ENCODE peak calls at places on chromosomes 5 and 9, in seven cellular contexts. B is dermis blood vessel endothelial cell, O is NCI-H2081, P is GM19239, S is HS-27A, G is NT2/D1, W is kidney. V is an unnamed sample.

GRCh38 chr9:132591244-132591643 is 8.8 kb downstream of the BARHL1 start:
- DNase-seq in G (peak; percentile 70), P (no peak), O (no peak), W (no peak), S (no peak), B (no peak), V (no peak)

GRCh38 chr5:179373101-179373934 is 28.1 kb upstream of the ADAMTS2 start:
- DNase-seq in G (no peak), W (peak; percentile 33), B (no peak), O (no peak), S (no peak), P (no peak), V (no peak)

GRCh38 chr9:134391319-134392231 is 65.3 kb downstream of the RXRA start:
- DNase-seq in O (no peak), B (no peak), G (no peak), S (no peak), P (peak; percentile 68), W (no peak), V (peak; percentile 79)

GRCh38 chr5:142825378-142826089 is 55.4 kb downstream of the ARHGAP26 start:
- DNase-seq in S (no peak), P (no peak), O (no peak), B (peak; percentile 62), G (no peak), W (no peak), V (no peak)

GRCh38 chr9:106945727-106946690 is 83.0 kb downstream of the ZNF462 start:
- DNase-seq in S (peak; percentile 68), O (no peak), W (no peak), B (peak; percentile 58), P (no peak), G (no peak), V (no peak)

GRCh38 chr9:124264812-124265211 is 7.1 kb downstream of the NEK6 start:
- DNase-seq in S (no peak), P (no peak), G (no peak), B (no peak), W (no peak), O (no peak), V (no peak)

GRCh38 chr9:109903515-109904138 is 123.6 kb downstream of the PALM2AKAP2 start:
- DNase-seq in W (no peak), G (peak; percentile 60), B (peak; percentile 90), P (no peak), O (peak; percentile 66), S (peak; percentile 51), V (peak; percentile 25)

GRCh38 chr5:10030219-10030831 is 219.4 kb downstream of the ATPSCKMT start:
- DNase-seq in S (no peak), G (peak; percentile 48), B (no peak), W (no peak), O (peak; percentile 14), P (no peak), V (no peak)

GRCh38 chr9:135344915-135345500 is 134.6 kb upstream of the PPP1R26 start:
- DNase-seq in O (no peak), B (no peak), W (peak; percentile 40), S (no peak), P (no peak), G (no peak), V (no peak)

GRCh38 chr5:61805101-61805500 is 473.0 kb downstream of the ZSWIM6 start:
- DNase-seq in G (no peak), P (no peak), O (no peak), W (no peak), B (no peak), S (peak; percentile 33), V (no peak)

GRCh38 chr5:133238426-133239205 is 186.8 kb downstream of the HSPA4 start:
- DNase-seq in B (no peak), W (no peak), G (no peak), P (no peak), S (no peak), O (no peak), V (no peak)

GRCh38 chr5:31238497-31238896 is 45.0 kb downstream of the CDH6 start:
- DNase-seq in P (no peak), O (no peak), W (no peak), B (no peak), S (no peak), G (no peak), V (no peak)

GRCh38 chr5:159032656-159033350 is 66.9 kb downstream of the EBF1 start:
- DNase-seq in P (no peak), S (no peak), O (no peak), B (no peak), W (no peak), G (no peak), V (no peak)

GRCh38 chr5:126386146-126386545 is 37.1 kb upstream of the GRAMD2B start:
- DNase-seq in B (no peak), G (no peak), W (no peak), O (no peak), S (no peak), P (no peak), V (no peak)

GRCh38 chr9:33142531-33142930 is 24.6 kb downstream of the B4GALT1 start:
- DNase-seq in O (no peak), G (no peak), S (no peak), W (no peak), B (no peak), P (no peak), V (no peak)

GRCh38 chr5:2475902-2476301 is 275.6 kb downstream of the IRX2 start:
- DNase-seq in B (no peak), S (no peak), P (no peak), G (no peak), W (no peak), O (no peak), V (no peak)

GRCh38 chr5:150653145-150653761 is 7.8 kb upstream of the MYOZ3 start:
- DNase-seq in P (no peak), G (no peak), B (peak; percentile 36), W (peak; percentile 33), O (no peak), S (no peak), V (no peak)

GRCh38 chr5:16826379-16827125 is 109.5 kb downstream of the MYO10 start:
- DNase-seq in G (no peak), P (no peak), W (no peak), O (no peak), S (no peak), B (no peak), V (no peak)

GRCh38 chr9:34454571-34455065 is 3.8 kb downstream of the FAM219A start:
- DNase-seq in G (no peak), S (peak; percentile 54), W (no peak), P (no peak), O (no peak), B (no peak), V (no peak)

GRCh38 chr9:95018099-95018927 is 291.8 kb downstream of the AOPEP start:
- DNase-seq in S (no peak), P (no peak), O (no peak), G (no peak), B (peak; percentile 91), W (peak; percentile 79), V (no peak)

GRCh38 chr9:128587453-128587852 is 35.1 kb downstream of the SPTAN1 start:
- DNase-seq in G (no peak), S (no peak), W (no peak), P (no peak), B (no peak), O (no peak), V (no peak)

GRCh38 chr5:172659909-172660628 is 19.0 kb downstream of the NEURL1B start:
- DNase-seq in P (no peak), W (peak; percentile 97), B (peak; percentile 24), O (no peak), S (peak; percentile 59), G (no peak), V (no peak)